ENCODE peak calls at places on chromosomes 7 and 10, in nine cellular contexts. L is A549, B is sigmoid colon, H is pancreas, P is stomach, Y is H7, R is mesendoderm, W is IMR-90, V is fibroblast of lung. N is an unnamed sample.

GRCh38 chr10:34333513-34333912 is 481.6 kb downstream of the PARD3 start:
- DNase-seq in L (no peak), B (no peak), H (no peak), P (no peak), Y (no peak), R (no peak), W (peak; percentile 71), V (peak; percentile 43), N (no peak)

GRCh38 chr10:24691113-24691512 is 32.6 kb downstream of the ARHGAP21 start:
- DNase-seq in L (no peak), B (no peak), H (no peak), P (no peak), Y (no peak), R (no peak), W (peak; percentile 17), V (no peak), N (no peak)

GRCh38 chr7:4406288-4407058 is 275.6 kb upstream of the FOXK1 start:
- DNase-seq in L (no peak), B (no peak), H (no peak), P (no peak), Y (no peak), R (peak; percentile 3), W (no peak), V (no peak), N (no peak)

GRCh38 chr10:109183366-109183765 is 739.9 kb downstream of the XPNPEP1 start:
- DNase-seq in L (no peak), B (no peak), H (no peak), P (no peak), Y (no peak), R (no peak), W (peak; percentile 72), V (peak; percentile 58), N (no peak)

GRCh38 chr10:127872011-127872741 is 20.6 kb downstream of the CLRN3 start:
- DNase-seq in L (no peak), B (no peak), H (no peak), P (no peak), Y (no peak), R (no peak), W (peak; percentile 1), V (peak; percentile 27), N (no peak)

GRCh38 chr7:149562602-149563001 is 65.0 kb upstream of the ZNF746 start:
- DNase-seq in L (no peak), B (no peak), H (no peak), P (no peak), Y (no peak), R (no peak), W (peak; percentile 63), V (peak; percentile 72), N (no peak)

GRCh38 chr7:148110097-148110868 is 480.3 kb upstream of the C7orf33 start:
- DNase-seq in L (no peak), B (no peak), H (no peak), P (peak; percentile 35), Y (peak; percentile 36), R (peak; percentile 76), W (no peak), V (no peak), N (no peak)

GRCh38 chr7:69739906-69740545 is 141.8 kb downstream of the AUTS2 start:
- DNase-seq in L (no peak), B (peak; percentile 82), H (no peak), P (no peak), Y (no peak), R (peak; percentile 30), W (no peak), V (peak; percentile 72), N (peak; percentile 78)

GRCh38 chr7:102111063-102111757 is 175.5 kb upstream of the SH2B2 start:
- DNase-seq in L (no peak), B (peak; percentile 53), H (no peak), P (no peak), Y (peak; percentile 77), R (peak; percentile 48), W (no peak), V (peak; percentile 5), N (no peak)

GRCh38 chr7:95859434-95859833 is 87.1 kb downstream of the DYNC1I1 start:
- DNase-seq in L (no peak), B (no peak), H (no peak), P (no peak), Y (no peak), R (peak; percentile 87), W (peak; percentile 21), V (peak; percentile 87), N (no peak)

GRCh38 chr7:158395780-158396214 is 191.8 kb downstream of the PTPRN2 start:
- DNase-seq in L (peak; percentile 12), B (no peak), H (no peak), P (peak; percentile 40), Y (peak; percentile 94), R (peak; percentile 31), W (no peak), V (no peak), N (no peak)

GRCh38 chr10:59287587-59287986 is 74.8 kb downstream of the FAM13C start:
- DNase-seq in L (no peak), B (no peak), H (no peak), P (no peak), Y (no peak), R (no peak), W (no peak), V (peak; percentile 3), N (no peak)

GRCh38 chr7:953547-954327 is 743 bp downstream of the ADAP1 start:
- DNase-seq in L (peak; percentile 51), B (peak; percentile 86), H (peak; percentile 53), P (peak; percentile 76), Y (peak; percentile 89), R (peak; percentile 58), W (peak; percentile 17), V (peak; percentile 26), N (peak; percentile 71)

GRCh38 chr7:25951414-25952276 is 200.4 kb upstream of the NFE2L3 start:
- DNase-seq in L (peak; percentile 26), B (peak; percentile 66), H (peak; percentile 48), P (no peak), Y (peak; percentile 53), R (peak; percentile 32), W (no peak), V (no peak), N (no peak)

GRCh38 chr7:157519246-157519645 is 182.4 kb downstream of the DNAJB6 start:
- DNase-seq in L (no peak), B (peak; percentile 41), H (no peak), P (peak; percentile 17), Y (peak; percentile 45), R (no peak), W (no peak), V (no peak), N (peak; percentile 23)

GRCh38 chr7:91420606-91421390 is 156.6 kb downstream of the FZD1 start:
- DNase-seq in L (no peak), B (no peak), H (no peak), P (no peak), Y (no peak), R (no peak), W (no peak), V (no peak), N (no peak)

GRCh38 chr10:97774811-97775294 is 3.1 kb upstream of the SFRP5 start:
- DNase-seq in L (no peak), B (no peak), H (peak; percentile 84), P (peak; percentile 42), Y (no peak), R (no peak), W (no peak), V (no peak), N (no peak)

GRCh38 chr10:97771055-97771811 is 566 bp downstream of the SFRP5 start:
- DNase-seq in L (peak; percentile 43), B (no peak), H (peak; percentile 57), P (no peak), Y (peak; percentile 88), R (peak; percentile 72), W (peak; percentile 15), V (peak; percentile 45), N (no peak)

GRCh38 chr10:97773096-97773495 is 1.3 kb upstream of the SFRP5 start:
- DNase-seq in L (no peak), B (no peak), H (peak; percentile 33), P (no peak), Y (peak; percentile 78), R (peak; percentile 28), W (no peak), V (no peak), N (no peak)

GRCh38 chr10:97770265-97770664 is 1.5 kb downstream of the SFRP5 start:
- DNase-seq in L (no peak), B (no peak), H (no peak), P (no peak), Y (no peak), R (no peak), W (no peak), V (no peak), N (no peak)

GRCh38 chr10:97771913-97772823 is at the start of gene SFRP5:
- DNase-seq in L (no peak), B (no peak), H (peak; percentile 81), P (no peak), Y (peak; percentile 95), R (no peak), W (no peak), V (no peak), N (no peak)
- H3K4me3 ChIP-seq in L (peak within 1 kb of the TSS; percentile 50), B (peak within 1 kb of the TSS; percentile 34), H (peak within 1 kb of the TSS; percentile 55), P (peak within 1 kb of the TSS; percentile 46), Y (peak within 1 kb of the TSS; percentile 64), R (peak within 1 kb of the TSS; percentile 6), W (peak within 1 kb of the TSS; percentile 19), V (no peak within 1 kb of the TSS), N (peak within 1 kb of the TSS; percentile 54)

GRCh38 chr10:21205328-21205727 is 308.2 kb upstream of the NEBL start:
- DNase-seq in L (no peak), B (no peak), H (no peak), P (no peak), Y (no peak), R (no peak), W (no peak), V (no peak), N (no peak)
- H3K4me3 ChIP-seq in L (no peak overlapping the region), B (no peak overlapping the region), H (no peak overlapping the region), P (no peak overlapping the region), Y (no peak overlapping the region), R (no peak overlapping the region), W (no peak overlapping the region), V (no peak overlapping the region), N (no peak overlapping the region)

DNA sequence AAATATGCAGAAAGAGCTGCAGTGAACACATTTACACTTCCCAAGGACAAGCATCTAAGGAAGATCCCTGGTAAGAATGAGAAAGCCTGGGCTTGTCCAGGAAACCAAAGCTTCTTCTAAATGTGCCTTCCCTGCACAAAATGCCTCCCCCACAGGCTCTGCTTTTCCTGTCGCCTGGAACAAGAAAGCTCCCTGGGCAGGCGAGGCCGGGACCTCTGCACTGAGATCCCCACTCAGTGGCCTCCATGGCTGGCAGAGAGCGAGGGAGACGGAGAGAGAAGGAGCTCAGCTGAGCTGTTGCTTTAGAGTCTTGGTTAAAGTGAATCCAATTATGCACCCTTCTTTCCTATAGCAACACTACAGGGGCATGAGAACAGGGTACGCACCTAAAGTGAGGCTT is 75.6 kb downstream of the AMZ1 start:
- DNase-seq in L (no peak), B (no peak), H (no peak), P (no peak), Y (no peak), R (no peak), W (no peak), V (no peak), N (no peak)
- H3K4me3 ChIP-seq in L (no peak overlapping the region), B (peak overlapping the region; percentile 22), H (no peak overlapping the region), P (no peak overlapping the region), Y (no peak overlapping the region), R (no peak overlapping the region), W (no peak overlapping the region), V (no peak overlapping the region), N (no peak overlapping the region)

GRCh38 chr7:113087278-113087998 is 811 bp upstream of the GPR85 start:
- DNase-seq in L (no peak), B (no peak), H (no peak), P (no peak), Y (peak; percentile 60), R (peak; percentile 76), W (peak; percentile 94), V (peak; percentile 93), N (no peak)
- H3K4me3 ChIP-seq in L (no peak overlapping the region), B (no peak overlapping the region), H (no peak overlapping the region), P (no peak overlapping the region), Y (no peak overlapping the region), R (no peak overlapping the region), W (peak overlapping the region; percentile 54), V (peak overlapping the region; percentile 67), N (peak overlapping the region; percentile 64)